ENCODE peak calls at places on chromosomes 1 and 21, in four cellular contexts. U is HepG2, V is GM12878, S is K562. X is an unnamed sample.

GRCh38 chr1:209266590-209267172 is 316.8 kb upstream of the CAMK1G start:
- DNase-seq in V (no peak), S (no peak), U (no peak), X (no peak)

GRCh38 chr1:213997031-213997771 is 9.4 kb downstream of the PROX1 start:
- DNase-seq in U (no peak), S (no peak), V (no peak), X (no peak)

GRCh38 chr1:43421976-43422750 is 31.6 kb downstream of the HYI start:
- DNase-seq in U (no peak), S (no peak), V (no peak), X (no peak)

GRCh38 chr1:6794164-6794563 is 8.9 kb downstream of the CAMTA1 start:
- DNase-seq in S (peak), U (peak), V (no peak), X (no peak)

GRCh38 chr1:231636157-231636556 is 9.6 kb downstream of the DISC1 start:
- DNase-seq in U (peak), V (no peak), S (no peak), X (no peak)

GRCh38 chr1:31805318-31805717 is 10.5 kb downstream of the SPOCD1 start:
- DNase-seq in U (no peak), S (no peak), V (no peak), X (no peak)

GRCh38 chr1:203143671-203144070 is 16.1 kb downstream of the ADORA1 start:
- DNase-seq in U (no peak), S (no peak), V (no peak), X (no peak)

GRCh38 chr1:86704972-86705632 is 726 bp downstream of the SH3GLB1 start:
- DNase-seq in V (no peak), S (peak), U (peak), X (peak)

GRCh38 chr1:88327391-88328267 is 356.4 kb upstream of the PKN2 start:
- DNase-seq in S (no peak), V (no peak), U (peak), X (peak)

GRCh38 chr1:24930703-24931480 is 816 bp upstream of the RUNX3 start:
- DNase-seq in V (no peak), S (no peak), U (no peak), X (no peak)

GRCh38 chr1:215082532-215083407 is at the start of gene KCNK2:
- DNase-seq in S (no peak), U (no peak), V (no peak), X (peak)

GRCh38 chr1:77655431-77655974 is 27.0 kb downstream of the ZZZ3 start:
- DNase-seq in S (no peak), U (peak), V (no peak), X (no peak)

GRCh38 chr1:15617874-15618684 is 821 bp downstream of the DDI2 start:
- DNase-seq in S (peak), U (peak), V (peak), X (peak)

GRCh38 chr1:207631137-207631536 is 13.8 kb upstream of the CR1L start:
- DNase-seq in S (no peak), V (no peak), U (no peak), X (no peak)

GRCh38 chr1:224696891-224697765 is 81.0 kb downstream of the CNIH3 start:
- DNase-seq in V (no peak), S (no peak), U (no peak), X (no peak)

GRCh38 chr1:18575620-18576019 is 55.0 kb upstream of the PAX7 start:
- DNase-seq in S (peak), U (peak), V (no peak), X (peak)

GRCh38 chr1:78814176-78814575 is 164.5 kb downstream of the IFI44 start:
- DNase-seq in S (no peak), V (no peak), U (no peak), X (no peak)

GRCh38 chr1:45929257-45929687 is 125.9 kb downstream of the MAST2 start:
- DNase-seq in S (peak), V (no peak), U (peak), X (peak)

GRCh38 chr1:57578099-57578498 is 154.2 kb upstream of the DAB1 start:
- DNase-seq in S (no peak), V (no peak), U (no peak), X (no peak)

GRCh38 chr21:42298237-42298636 is 17.0 kb downstream of the TFF3 start:
- DNase-seq in U (no peak), V (no peak), S (no peak), X (no peak)

GRCh38 chr21:33313183-33313582 is 11.6 kb upstream of the IFNAR1 start:
- DNase-seq in U (no peak), V (no peak), S (no peak), X (no peak)

GRCh38 chr21:45559216-45560105 is 17.2 kb upstream of the SLC19A1 start:
- DNase-seq in S (no peak), V (no peak), U (no peak), X (no peak)

GRCh38 chr21:45560106-45561021 is 18.1 kb upstream of the SLC19A1 start:
- DNase-seq in V (no peak), U (no peak), S (no peak), X (no peak)

GRCh38 chr21:45558044-45558721 is 15.9 kb upstream of the SLC19A1 start:
- DNase-seq in V (no peak), U (no peak), S (no peak), X (no peak)

GRCh38 chr21:45562401-45562800 is 20.2 kb upstream of the SLC19A1 start:
- DNase-seq in S (no peak), V (no peak), U (no peak), X (no peak)

DNA sequence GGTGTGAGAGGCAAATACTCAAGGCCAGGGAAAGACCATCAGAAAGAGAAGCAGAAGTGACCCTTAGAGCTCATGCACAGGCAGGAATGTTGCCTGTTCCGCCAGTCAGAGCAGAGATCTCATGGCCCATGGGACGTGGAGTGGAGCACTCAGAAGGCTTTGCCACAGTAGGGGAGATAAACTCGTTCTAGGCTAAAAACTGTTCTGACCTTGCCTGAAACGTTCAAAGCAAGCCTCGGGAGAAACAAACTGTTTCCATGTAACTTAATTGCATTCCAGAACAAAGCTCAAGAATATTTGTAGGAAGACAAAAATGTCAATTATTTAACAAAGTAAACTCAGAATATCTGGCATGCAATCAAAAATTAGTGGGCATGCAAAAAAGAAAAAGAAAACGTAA is 20.7 kb upstream of the SLC19A1 start:
- DNase-seq in V (no peak), U (no peak), S (no peak), X (no peak)
- TF ChIP-seq TARDBP in V (no peak), U (no peak), S (no peak), X (no peak)

GRCh38 chr1:172761581-172762025 is 102.7 kb downstream of the FASLG start:
- DNase-seq in S (no peak), U (no peak), V (no peak), X (no peak)
- TF ChIP-seq SP1 in S (no peak), U (no peak), V (no peak), X (no peak)

GRCh38 chr1:9040659-9041030 is 14.4 kb upstream of the SLC2A7 start:
- DNase-seq in S (no peak), V (no peak), U (no peak), X (no peak)

GRCh38 chr1:9037476-9038337 is 11.5 kb upstream of the SLC2A7 start:
- DNase-seq in V (peak), S (no peak), U (no peak), X (no peak)

GRCh38 chr1:9039761-9040658 is 13.8 kb upstream of the SLC2A7 start:
- DNase-seq in U (no peak), V (no peak), S (no peak), X (no peak)

GRCh38 chr1:9038338-9038650 is 12.1 kb upstream of the SLC2A7 start:
- DNase-seq in S (no peak), V (no peak), U (no peak), X (no peak)

GRCh38 chr1:9038881-9039760 is 12.9 kb upstream of the SLC2A7 start:
- DNase-seq in V (no peak), U (no peak), S (no peak), X (no peak)
- TF ChIP-seq TARDBP in V (no peak), U (no peak), S (no peak), X (no peak)

DNA sequence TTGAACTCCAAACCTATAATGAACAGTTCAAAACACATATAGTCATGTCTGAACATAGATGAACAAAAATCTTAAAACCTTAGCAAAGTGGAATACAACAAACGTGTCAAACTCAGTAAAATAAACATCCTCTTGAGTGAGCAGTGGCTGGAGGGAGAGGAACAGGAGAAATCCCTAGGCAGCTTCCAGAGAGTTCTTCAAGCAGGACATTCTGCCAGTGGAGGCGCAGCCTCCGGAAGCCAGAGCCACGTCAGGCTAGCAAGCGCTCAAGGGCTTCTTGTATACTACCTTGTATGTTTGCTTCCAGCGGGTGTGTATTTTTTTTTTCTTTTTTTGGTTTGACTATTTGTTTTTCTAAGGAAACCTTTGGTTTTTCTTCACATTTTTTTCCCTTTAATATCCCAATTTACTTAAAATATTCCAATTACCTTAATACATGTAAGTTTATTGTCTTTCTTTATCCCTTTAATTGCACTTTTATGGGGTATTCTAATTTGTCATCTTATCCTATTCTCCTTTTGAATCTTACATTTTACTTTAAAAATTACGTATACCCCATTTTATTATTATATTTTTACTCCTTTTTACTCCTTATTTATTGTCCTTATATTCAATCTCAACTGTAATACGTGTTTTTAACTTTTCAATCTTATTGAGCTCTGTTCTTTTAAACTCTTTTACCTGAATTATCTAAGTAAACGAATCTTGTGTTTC is 42.0 kb downstream of the COLGALT2 start:
- DNase-seq in V (no peak), U (no peak), S (peak), X (no peak)
- TF ChIP-seq SP1 in V (no peak), U (no peak), S (no peak), X (no peak)

GRCh38 chr21:38637161-38637560 is 138.9 kb upstream of the ERG start:
- DNase-seq in U (no peak), V (no peak), S (no peak), X (no peak)

GRCh38 chr21:38628426-38628825 is 130.1 kb upstream of the ERG start:
- DNase-seq in U (peak), V (no peak), S (no peak), X (peak)

GRCh38 chr21:38631171-38631570 is 132.9 kb upstream of the ERG start:
- DNase-seq in S (no peak), U (no peak), V (no peak), X (no peak)

GRCh38 chr21:38626311-38626710 is 128.0 kb upstream of the ERG start:
- DNase-seq in S (no peak), V (no peak), U (no peak), X (no peak)

DNA sequence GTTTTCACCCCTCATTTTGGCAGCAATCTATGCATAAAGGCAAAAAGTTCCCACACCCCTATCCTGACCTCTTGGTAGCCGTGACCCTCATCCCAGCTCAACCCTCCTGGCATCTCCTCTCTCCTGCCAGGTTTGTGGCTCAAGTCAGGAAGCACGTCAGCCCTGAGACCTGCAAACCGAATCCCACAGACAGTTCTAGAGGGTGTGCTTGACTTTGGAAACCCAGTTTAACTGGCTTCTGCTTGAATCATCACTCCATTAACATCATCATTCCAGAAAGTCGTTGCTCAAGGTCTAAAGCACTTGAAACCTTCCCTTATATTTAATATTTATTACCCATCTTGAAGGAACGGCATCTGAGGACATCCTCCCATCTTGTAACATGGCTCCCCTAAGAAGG is 133.4 kb upstream of the ERG start:
- DNase-seq in S (no peak), V (no peak), U (no peak), X (no peak)
- TF ChIP-seq TARDBP in S (no peak), V (no peak), U (no peak), X (no peak)

GRCh38 chr1:48332115-48332514 is 109.6 kb downstream of the SLC5A9 start:
- DNase-seq in S (no peak), V (no peak), U (no peak), X (no peak)

GRCh38 chr1:48329905-48330304 is 107.4 kb downstream of the SLC5A9 start:
- DNase-seq in U (no peak), S (no peak), V (no peak), X (no peak)

GRCh38 chr1:48333316-48333715 is 110.8 kb downstream of the SLC5A9 start:
- DNase-seq in S (no peak), V (no peak), U (no peak), X (no peak)

GRCh38 chr1:48329489-48329888 is 107.0 kb downstream of the SLC5A9 start:
- DNase-seq in V (no peak), S (no peak), U (no peak), X (no peak)
- TF ChIP-seq SP1 in V (no peak), S (no peak), U (no peak), X (no peak)

DNA sequence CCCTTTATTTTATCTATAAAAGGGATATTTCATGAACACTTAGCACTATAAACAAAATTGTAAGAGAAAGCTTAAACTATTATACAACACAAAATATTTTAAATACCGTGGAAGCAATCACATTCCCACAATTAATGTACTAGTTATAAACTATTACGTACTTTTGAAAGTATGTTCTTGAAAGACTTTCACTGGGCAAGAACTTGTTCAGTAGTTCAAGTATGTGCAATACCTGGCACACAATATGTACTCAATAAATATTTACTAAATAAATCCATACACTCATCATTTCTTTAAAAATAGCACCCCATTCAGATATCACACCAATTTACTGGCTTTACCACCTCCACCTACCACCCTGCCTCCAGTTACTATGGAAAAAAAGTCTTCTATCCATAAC is 12.6 kb upstream of the FMO2 start:
- DNase-seq in U (no peak), V (no peak), S (no peak), X (no peak)
- TF ChIP-seq TARDBP in U (no peak), V (no peak), S (no peak), X (no peak)

DNA sequence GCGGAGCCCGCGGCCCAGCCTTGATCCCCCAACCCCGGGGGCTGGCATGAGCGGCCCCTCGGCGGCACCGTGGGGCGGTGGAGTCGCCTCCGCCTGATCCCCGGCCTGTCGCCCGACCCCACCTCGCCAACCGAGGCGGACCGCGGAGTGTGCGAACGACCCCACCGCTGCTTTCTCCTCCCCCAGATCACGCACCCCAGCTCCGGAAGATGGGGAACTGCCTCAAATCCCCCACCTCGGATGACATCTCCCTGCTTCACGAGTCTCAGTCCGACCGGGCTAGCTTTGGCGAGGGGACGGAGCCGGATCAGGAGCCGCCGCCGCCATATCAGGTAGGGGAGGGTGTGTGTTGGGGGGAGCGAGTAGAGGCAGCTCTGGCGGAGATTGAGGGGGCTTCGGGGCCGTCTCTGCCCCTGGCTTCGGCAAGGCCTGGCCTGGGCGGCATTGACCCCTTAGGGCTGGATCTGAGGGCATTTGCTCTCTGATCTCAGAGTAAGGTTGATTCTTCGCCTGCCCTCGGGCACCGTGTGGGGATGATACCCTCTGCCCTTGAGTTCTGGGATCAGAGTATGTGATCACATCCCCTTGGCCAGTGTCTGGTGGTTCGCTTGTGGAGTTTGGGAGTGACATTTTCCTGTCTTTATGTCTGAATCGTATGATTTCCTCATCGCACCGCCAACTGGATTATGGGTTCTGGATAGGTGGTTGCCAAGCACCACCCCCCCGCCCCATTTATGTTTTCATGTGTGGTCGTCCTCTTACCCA is 657 bp downstream of the RNF11 start:
- DNase-seq in S (peak), V (no peak), U (no peak), X (peak)
- TF ChIP-seq SP1 in S (peak), V (no peak), U (no peak), X (no peak)

DNA sequence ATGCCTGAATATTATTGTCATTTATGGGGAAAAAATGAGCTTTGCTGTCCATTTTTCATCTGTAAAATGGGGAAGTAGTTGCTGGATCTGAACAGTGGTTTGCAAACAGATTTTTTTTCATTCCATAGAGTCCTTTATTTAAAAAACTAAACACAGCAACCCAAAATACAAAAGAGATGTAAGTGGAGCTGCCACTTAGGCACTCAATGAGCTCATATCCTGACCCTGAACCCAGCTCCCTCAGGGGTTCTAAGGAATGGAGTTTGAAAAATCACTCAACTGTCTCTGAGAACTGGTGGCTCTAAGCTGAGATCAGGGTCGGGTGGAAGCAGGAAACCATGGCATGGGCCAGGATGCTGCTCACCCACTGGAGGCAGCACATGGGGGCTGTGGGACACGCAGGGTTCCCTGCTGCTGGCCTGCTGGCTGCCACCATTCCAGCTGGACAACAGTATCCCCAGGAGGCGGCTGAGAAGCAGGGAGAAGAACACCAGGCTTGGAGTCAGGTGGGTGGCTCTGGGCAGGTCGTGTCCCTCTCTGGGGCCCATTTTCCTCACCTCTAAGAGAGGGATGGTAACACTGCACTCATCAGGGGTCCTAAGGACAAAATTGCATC is 9.6 kb upstream of the ECE1 start:
- DNase-seq in V (no peak), U (no peak), S (no peak), X (no peak)
- TF ChIP-seq TARDBP in V (no peak), U (no peak), S (no peak), X (no peak)

DNA sequence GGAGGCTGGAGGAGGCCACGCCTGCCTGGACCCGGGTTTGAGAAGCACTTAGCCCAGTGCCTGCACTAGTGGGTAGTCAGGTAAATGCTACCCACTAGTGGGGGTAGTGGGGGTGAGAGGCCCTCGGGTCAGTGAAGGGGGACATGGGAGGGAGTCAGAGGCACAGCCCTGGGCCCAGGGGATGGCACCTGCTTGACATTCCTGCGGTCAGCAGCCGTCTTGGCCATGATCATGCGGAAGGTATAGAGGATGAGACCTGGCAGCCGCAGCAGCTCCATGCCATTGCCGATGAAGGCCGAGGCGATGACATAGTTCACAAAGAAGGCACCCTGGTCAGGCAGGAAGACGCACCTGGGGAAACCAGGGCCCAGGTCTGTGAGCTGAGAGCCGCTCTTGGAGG is 28.7 kb downstream of the TMEM63A start:
- DNase-seq in U (no peak), V (no peak), S (no peak), X (no peak)
- TF ChIP-seq SP1 in U (no peak), V (no peak), S (no peak), X (no peak)

X was measured in HEK293T.